ENCODE peak calls at places on chromosomes 2 and 18, in five cellular contexts. W is tibial artery; K is CD8-positive, alpha-beta T cell; Q is colonic mucosa; O is neural progenitor cell. P is an unnamed sample.

GRCh38 chr18:23243178-23243577 is 107.9 kb downstream of the CABLES1 start:
- DNase-seq in Q (no peak), W (no peak), K (no peak), O (peak; percentile 43), P (no peak)

GRCh38 chr2:232537079-232537478 is 2.4 kb upstream of the CHRNG start:
- DNase-seq in W (no peak), K (no peak), O (peak; percentile 58), Q (no peak), P (no peak)

GRCh38 chr2:236607471-236608307 is 38.1 kb downstream of the ACKR3 start:
- DNase-seq in O (peak; percentile 27), W (no peak), Q (no peak), K (peak; percentile 14), P (no peak)

GRCh38 chr18:43620936-43621335 is 343.6 kb upstream of the SYT4 start:
- DNase-seq in W (no peak), Q (no peak), O (peak; percentile 50), K (no peak), P (no peak)

GRCh38 chr18:715626-716025 is 3.2 kb upstream of the ENOSF1 start:
- DNase-seq in W (no peak), K (no peak), Q (no peak), O (no peak), P (peak; percentile 58)

GRCh38 chr2:53087282-53087882 is 680.2 kb upstream of the CHAC2 start:
- DNase-seq in Q (no peak), W (no peak), O (no peak), K (no peak), P (peak; percentile 7)

GRCh38 chr2:134183679-134184078 is 70.2 kb upstream of the MGAT5 start:
- DNase-seq in O (no peak), W (no peak), Q (no peak), K (no peak), P (no peak)

GRCh38 chr18:76923485-76924085 is 101.2 kb downstream of the ZNF236 start:
- DNase-seq in Q (no peak), K (no peak), O (peak; percentile 46), W (no peak), P (no peak)

GRCh38 chr18:32735781-32736180 is 37.0 kb downstream of the KLHL14 start:
- DNase-seq in W (no peak), O (no peak), K (no peak), Q (no peak), P (no peak)

GRCh38 chr2:122692400-122693083 is 937.1 kb downstream of the TSN start:
- DNase-seq in O (no peak), W (no peak), Q (no peak), K (no peak), P (no peak)

GRCh38 chr18:9615973-9616559 is 1.7 kb upstream of the PPP4R1 start:
- DNase-seq in W (no peak), O (no peak), K (no peak), Q (no peak), P (no peak)

GRCh38 chr2:66576381-66577330 is 141.7 kb downstream of the MEIS1 start:
- DNase-seq in K (no peak), O (peak; percentile 65), W (no peak), Q (peak; percentile 29), P (no peak)

GRCh38 chr2:165793779-165794519 is at the start of gene GALNT3:
- DNase-seq in W (no peak), Q (peak; percentile 95), O (peak; percentile 68), K (no peak), P (no peak)

GRCh38 chr2:3113122-3113521 is 264.5 kb downstream of the EIPR1 start:
- DNase-seq in O (no peak), W (peak; percentile 21), Q (peak; percentile 10), K (no peak), P (no peak)

GRCh38 chr2:149185942-149186490 is 144.4 kb upstream of the LYPD6 start:
- DNase-seq in W (no peak), K (no peak), O (no peak), Q (no peak), P (no peak)

GRCh38 chr18:10320848-10321247 is 133.6 kb upstream of the APCDD1 start:
- DNase-seq in Q (no peak), K (no peak), W (no peak), O (no peak), P (peak; percentile 19)

GRCh38 chr2:10810175-10811161 is 2.1 kb downstream of the PDIA6 start:
- DNase-seq in K (no peak), W (no peak), O (no peak), Q (no peak), P (no peak)

GRCh38 chr2:215816424-215816823 is 196.9 kb downstream of the MREG start:
- DNase-seq in O (no peak), Q (peak; percentile 54), K (no peak), W (no peak), P (no peak)

GRCh38 chr2:157751462-157752058 is 122.9 kb upstream of the ACVR1C start:
- DNase-seq in Q (no peak), K (no peak), W (no peak), O (peak; percentile 15), P (no peak)

GRCh38 chr2:200730960-200731359 is 80.8 kb upstream of the BZW1 start:
- DNase-seq in O (no peak), K (no peak), Q (no peak), W (no peak), P (no peak)

GRCh38 chr2:221997100-221997499 is 301.7 kb downstream of the PAX3 start:
- DNase-seq in O (no peak), Q (no peak), K (no peak), W (no peak), P (peak; percentile 59)

GRCh38 chr2:29751390-29751789 is 170.0 kb downstream of the ALK start:
- DNase-seq in O (no peak), W (no peak), Q (no peak), K (no peak), P (no peak)

GRCh38 chr2:138949517-138949916 is 169.3 kb upstream of the NXPH2 start:
- DNase-seq in O (no peak), W (no peak), K (no peak), Q (no peak), P (no peak)

GRCh38 chr18:33761363-33761762 is 183.3 kb downstream of the ASXL3 start:
- DNase-seq in Q (no peak), O (peak; percentile 15), K (no peak), W (no peak), P (no peak)
- TF ChIP-seq CTCF in Q (no peak), O (peak; percentile 40), K (no peak), W (peak; percentile 30), P (no peak)

GRCh38 chr2:199471443-199472057 is 13.8 kb upstream of the SATB2 start:
- DNase-seq in W (no peak), O (peak; percentile 93), Q (peak; percentile 82), K (no peak), P (no peak)
- H3K4me3 ChIP-seq in W (peak overlapping the region; percentile 42), O (peak overlapping the region; percentile 60), Q (peak overlapping the region; percentile 43), K (no peak overlapping the region), P (peak overlapping the region; percentile 43)

GRCh38 chr2:96578731-96579130 is 42.2 kb downstream of the ARID5A start:
- DNase-seq in O (no peak), W (no peak), Q (no peak), K (no peak), P (no peak)
- TF ChIP-seq CTCF in O (no peak), W (no peak), Q (no peak), K (no peak), P (no peak)

GRCh38 chr2:105791229-105791628 is 46.5 kb downstream of the NCK2 start:
- DNase-seq in Q (no peak), O (no peak), W (no peak), K (no peak), P (no peak)

GRCh38 chr2:105787376-105788318 is 42.9 kb downstream of the NCK2 start:
- DNase-seq in O (no peak), Q (peak; percentile 50), W (no peak), K (no peak), P (no peak)

GRCh38 chr2:105790467-105791118 is 45.9 kb downstream of the NCK2 start:
- DNase-seq in O (no peak), Q (peak; percentile 84), W (no peak), K (no peak), P (no peak)

GRCh38 chr2:105788670-105789290 is 44.1 kb downstream of the NCK2 start:
- DNase-seq in K (no peak), Q (no peak), O (no peak), W (no peak), P (no peak)

DNA sequence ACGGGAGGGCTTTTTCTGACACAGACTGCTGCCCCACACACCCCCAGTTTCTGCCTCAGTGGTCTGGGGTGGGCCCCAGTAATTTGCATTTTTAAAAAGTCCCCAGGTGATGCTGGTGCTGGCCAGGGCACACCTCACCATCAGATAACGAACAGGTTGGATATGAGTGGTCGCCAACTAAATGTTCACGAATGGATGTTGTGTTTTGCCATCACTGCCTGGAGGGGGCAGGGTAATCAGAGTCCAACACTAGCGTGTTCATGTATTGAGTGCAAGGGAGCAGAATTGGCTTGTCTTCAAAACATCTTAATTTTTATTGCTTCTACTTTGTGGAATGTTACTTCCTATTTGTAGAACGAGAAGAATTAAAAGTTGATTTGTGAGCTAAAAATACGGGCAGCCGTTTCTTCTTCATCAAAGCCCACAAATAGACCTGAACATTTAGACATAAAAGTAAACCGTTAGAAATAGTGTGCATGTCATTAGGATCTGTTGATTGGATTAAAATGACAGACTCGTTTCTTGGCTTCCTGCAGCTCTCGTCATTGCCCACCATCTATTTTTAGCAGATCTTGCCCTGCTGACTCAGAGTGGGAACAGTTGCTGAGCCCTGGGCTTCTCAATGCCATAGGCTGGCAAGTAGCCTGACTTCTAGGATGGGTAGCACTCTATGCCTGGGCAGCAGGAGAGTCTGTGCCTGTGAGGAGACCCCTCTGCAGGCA is 45.2 kb downstream of the NCK2 start:
- DNase-seq in O (no peak), K (no peak), W (peak; percentile 82), Q (no peak), P (peak; percentile 52)
- H3K4me3 ChIP-seq in O (no peak overlapping the region), K (no peak overlapping the region), W (peak overlapping the region; percentile 37), Q (no peak overlapping the region), P (no peak overlapping the region)

GRCh38 chr2:58553937-58554336 is 312.8 kb upstream of the FANCL start:
- DNase-seq in Q (no peak), K (no peak), O (peak; percentile 46), W (no peak), P (no peak)
- TF ChIP-seq CTCF in Q (no peak), K (no peak), O (peak; percentile 53), W (no peak), P (no peak)

DNA sequence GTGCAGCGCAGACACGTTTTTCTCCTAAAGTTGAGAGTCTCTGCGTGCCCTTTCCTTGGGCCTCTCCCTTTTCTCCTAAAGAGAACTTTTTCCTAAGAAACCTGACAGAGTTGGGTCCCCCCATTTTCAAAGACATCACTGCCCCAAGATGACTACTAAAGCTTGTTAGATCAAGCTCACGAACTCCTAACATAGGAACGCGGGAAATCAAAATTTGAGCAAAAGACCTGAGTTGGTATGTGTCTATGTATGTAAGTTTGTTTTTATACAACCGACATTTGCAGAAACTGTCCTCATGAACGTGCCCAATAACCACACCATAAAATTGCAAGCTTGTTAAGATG is 1.3 kb downstream of the HOXD13 start:
- DNase-seq in Q (no peak), W (no peak), K (no peak), O (no peak), P (no peak)
- H3K4me3 ChIP-seq in Q (no peak overlapping the region), W (no peak overlapping the region), K (no peak overlapping the region), O (no peak overlapping the region), P (no peak overlapping the region)